ENCODE peak calls at places on chromosome 14, in ten cellular contexts. W is dorsolateral prefrontal cortex; M is osteocyte; N is H7; C is K562; G is NCI-H1105; R is stimulated activated CD4-positive, alpha-beta T cell treated with anti-CD3 and anti-CD28 coated beads, Interleukin-1b, Interleukin-23, amount 100 ng/mL, for 1 hour; Y is effector memory CD4-positive, alpha-beta T cell; K is amniotic stem cell; F is spleen. U is an unnamed sample.

GRCh38 chr14:68487805-68488590 is 304.9 kb downstream of the ZFP36L1 start:
- DNase-seq in W (no peak), M (no peak), N (no peak), C (no peak), G (no peak), R (no peak), Y (no peak), K (no peak), F (no peak), U (no peak)

GRCh38 chr14:85565862-85566296 is 35.9 kb downstream of the FLRT2 start:
- DNase-seq in W (no peak), M (no peak), N (no peak), C (no peak), G (no peak), R (no peak), Y (no peak), K (no peak), F (no peak), U (no peak)

GRCh38 chr14:59306775-59307174 is 118.3 kb downstream of the DAAM1 start:
- DNase-seq in W (no peak), M (no peak), N (no peak), C (no peak), G (no peak), R (no peak), Y (no peak), K (no peak), F (no peak), U (no peak)

GRCh38 chr14:59297070-59297766 is 108.8 kb downstream of the DAAM1 start:
- DNase-seq in W (no peak), M (no peak), N (no peak), C (no peak), G (no peak), R (no peak), Y (no peak), K (no peak), F (no peak), U (no peak)

GRCh38 chr14:57987596-57988300 is 121.9 kb upstream of the SLC35F4 start:
- DNase-seq in W (peak; percentile 62), M (no peak), N (peak; percentile 10), C (no peak), G (no peak), R (no peak), Y (no peak), K (no peak), F (no peak), U (no peak)

GRCh38 chr14:30196861-30197260 is 269.2 kb upstream of the PRKD1 start:
- DNase-seq in W (no peak), M (no peak), N (no peak), C (no peak), G (no peak), R (no peak), Y (no peak), K (no peak), F (no peak), U (no peak)

GRCh38 chr14:101088714-101089113 is 185.2 kb upstream of the RTL1 start:
- DNase-seq in W (no peak), M (no peak), N (no peak), C (no peak), G (no peak), R (no peak), Y (no peak), K (no peak), F (no peak), U (no peak)

GRCh38 chr14:35257809-35258208 is 34.4 kb upstream of the PSMA6 start:
- DNase-seq in W (no peak), M (no peak), N (no peak), C (no peak), G (no peak), R (no peak), Y (no peak), K (no peak), F (no peak), U (no peak)

GRCh38 chr14:75871181-75871880 is 110.5 kb downstream of the TGFB3 start:
- DNase-seq in W (no peak), M (no peak), N (no peak), C (no peak), G (no peak), R (no peak), Y (no peak), K (no peak), F (no peak), U (no peak)

GRCh38 chr14:106844608-106845285 is 1318.4 kb downstream of the TMEM121 start:
- DNase-seq in W (no peak), M (peak; percentile 77), N (peak; percentile 24), C (no peak), G (no peak), R (no peak), Y (peak; percentile 55), K (no peak), F (peak; percentile 96), U (peak; percentile 79)

GRCh38 chr14:105150368-105151111 is 18.0 kb downstream of the JAG2 start:
- DNase-seq in W (no peak), M (no peak), N (peak; percentile 73), C (no peak), G (no peak), R (no peak), Y (no peak), K (no peak), F (peak; percentile 75), U (no peak)

GRCh38 chr14:77979666-77980351 is 179.9 kb downstream of the ADCK1 start:
- DNase-seq in W (no peak), M (peak; percentile 49), N (peak; percentile 77), C (peak; percentile 50), G (no peak), R (no peak), Y (no peak), K (no peak), F (no peak), U (no peak)

GRCh38 chr14:65940056-65940735 is 527.7 kb downstream of the FUT8 start:
- DNase-seq in W (no peak), M (no peak), N (no peak), C (peak; percentile 59), G (peak; percentile 4), R (no peak), Y (no peak), K (no peak), F (no peak), U (no peak)

GRCh38 chr14:32469388-32470160 is 140.5 kb downstream of the AKAP6 start:
- DNase-seq in W (no peak), M (no peak), N (no peak), C (peak; percentile 7), G (peak; percentile 23), R (no peak), Y (no peak), K (peak; percentile 33), F (no peak), U (no peak)

GRCh38 chr14:20610002-20610765 is 19.0 kb upstream of the RNASE12 start:
- DNase-seq in W (peak; percentile 83), M (no peak), N (peak; percentile 70), C (peak; percentile 40), G (peak; percentile 77), R (peak; percentile 44), Y (peak; percentile 65), K (peak; percentile 54), F (peak; percentile 86), U (peak; percentile 75)

GRCh38 chr14:95265106-95266094 is 54.3 kb downstream of the CLMN start:
- DNase-seq in W (no peak), M (no peak), N (no peak), C (no peak), G (no peak), R (no peak), Y (no peak), K (peak; percentile 20), F (no peak), U (peak; percentile 79)

GRCh38 chr14:72614891-72615410 is 278.9 kb downstream of the DPF3 start:
- DNase-seq in W (no peak), M (peak; percentile 70), N (no peak), C (no peak), G (no peak), R (no peak), Y (no peak), K (no peak), F (no peak), U (no peak)

GRCh38 chr14:91228112-91229004 is 16.1 kb downstream of the GPR68 start:
- DNase-seq in W (no peak), M (no peak), N (peak; percentile 87), C (peak; percentile 45), G (no peak), R (peak; percentile 48), Y (peak; percentile 77), K (peak; percentile 25), F (peak; percentile 84), U (peak; percentile 83)

GRCh38 chr14:68506021-68506644 is 286.7 kb downstream of the ZFP36L1 start:
- DNase-seq in W (no peak), M (no peak), N (no peak), C (no peak), G (no peak), R (no peak), Y (no peak), K (no peak), F (peak; percentile 77), U (no peak)

GRCh38 chr14:92560106-92560865 is 46.7 kb downstream of the RIN3 start:
- DNase-seq in W (no peak), M (no peak), N (no peak), C (no peak), G (no peak), R (no peak), Y (no peak), K (no peak), F (no peak), U (no peak)

GRCh38 chr14:89425931-89426330 is 8.9 kb upstream of the FOXN3 start:
- DNase-seq in W (no peak), M (no peak), N (no peak), C (no peak), G (no peak), R (no peak), Y (no peak), K (peak; percentile 63), F (no peak), U (peak; percentile 43)